ENCODE peak calls at places on chromosomes 1 and 21, in nine cellular contexts. N, Q, Y, P, T, D, W, C and K are unnamed samples.

GRCh38 chr1:19284881-19285280 is 3.7 kb downstream of the AKR7A3 start:
- DNase-seq in N (no peak), Q (no peak), Y (no peak), P (no peak), T (no peak), D (no peak), W (no peak), C (no peak), K (no peak)

GRCh38 chr1:244436336-244437102 is 15.2 kb downstream of the ADSS2 start:
- DNase-seq in N (no peak), Q (peak), Y (no peak), P (no peak), T (no peak), D (no peak), W (no peak), C (no peak), K (peak)

GRCh38 chr1:18618546-18619466 is 11.8 kb upstream of the PAX7 start:
- DNase-seq in N (peak), Q (peak), Y (no peak), P (no peak), T (no peak), D (no peak), W (no peak), C (no peak), K (peak)

GRCh38 chr1:24089743-24090555 is 22.0 kb downstream of the MYOM3 start:
- DNase-seq in N (no peak), Q (no peak), Y (no peak), P (no peak), T (no peak), D (no peak), W (no peak), C (no peak), K (no peak)

GRCh38 chr1:98556521-98557158 is 104.9 kb upstream of the SNX7 start:
- DNase-seq in N (peak), Q (peak), Y (no peak), P (no peak), T (no peak), D (no peak), W (no peak), C (no peak), K (peak)

GRCh38 chr1:165695011-165695410 is 3.4 kb downstream of the ALDH9A1 start:
- DNase-seq in N (no peak), Q (no peak), Y (no peak), P (no peak), T (no peak), D (no peak), W (no peak), C (no peak), K (no peak)

GRCh38 chr1:109269212-109269980 is 13.5 kb downstream of the PSRC1 start:
- DNase-seq in N (no peak), Q (no peak), Y (no peak), P (no peak), T (no peak), D (no peak), W (no peak), C (no peak), K (no peak)

GRCh38 chr1:92409946-92410345 is 76.8 kb downstream of the GFI1 start:
- DNase-seq in N (no peak), Q (no peak), Y (no peak), P (no peak), T (no peak), D (no peak), W (no peak), C (no peak), K (no peak)

GRCh38 chr1:25810341-25811299 is 9.1 kb upstream of the MTFR1L start:
- DNase-seq in N (peak), Q (peak), Y (peak), P (peak), T (peak), D (no peak), W (peak), C (peak), K (peak)

GRCh38 chr1:54488065-54488750 is 59.8 kb upstream of the ACOT11 start:
- DNase-seq in N (peak), Q (peak), Y (peak), P (peak), T (peak), D (peak), W (peak), C (peak), K (peak)

GRCh38 chr1:8477199-8477982 is 159.5 kb downstream of the SLC45A1 start:
- DNase-seq in N (no peak), Q (peak), Y (no peak), P (no peak), T (no peak), D (no peak), W (no peak), C (no peak), K (no peak)

GRCh38 chr1:116130376-116130775 is 19.2 kb downstream of the MAB21L3 start:
- DNase-seq in N (no peak), Q (no peak), Y (no peak), P (no peak), T (no peak), D (no peak), W (no peak), C (no peak), K (peak)

GRCh38 chr1:116501870-116502244 is 69.0 kb downstream of the CD58 start:
- DNase-seq in N (no peak), Q (no peak), Y (no peak), P (no peak), T (no peak), D (no peak), W (no peak), C (no peak), K (no peak)

GRCh38 chr1:236978740-236979139 is 25.5 kb downstream of the MT1HL1 start:
- DNase-seq in N (no peak), Q (no peak), Y (no peak), P (peak), T (no peak), D (no peak), W (no peak), C (peak), K (no peak)

GRCh38 chr1:225694151-225694603 is 41.3 kb upstream of the ENAH start:
- DNase-seq in N (no peak), Q (peak), Y (peak), P (no peak), T (no peak), D (no peak), W (no peak), C (no peak), K (no peak)

GRCh38 chr1:219027161-219027673 is 146.5 kb upstream of the LYPLAL1 start:
- DNase-seq in N (no peak), Q (no peak), Y (no peak), P (no peak), T (no peak), D (no peak), W (peak), C (no peak), K (no peak)

GRCh38 chr1:17018849-17019248 is 7.1 kb upstream of the ATP13A2 start:
- DNase-seq in N (no peak), Q (no peak), Y (no peak), P (no peak), T (no peak), D (no peak), W (no peak), C (peak), K (no peak)

GRCh38 chr21:37749132-37749531 is 167.1 kb downstream of the KCNJ6 start:
- DNase-seq in N (no peak), Q (no peak), Y (no peak), P (no peak), T (no peak), D (no peak), W (no peak), C (peak), K (no peak)

GRCh38 chr1:239951518-239952130 is 140.1 kb upstream of the FMN2 start:
- DNase-seq in N (peak), Q (peak), Y (peak), P (peak), T (peak), D (peak), W (peak), C (peak), K (peak)

GRCh38 chr1:180926164-180926981 is 13.7 kb downstream of the KIAA1614 start:
- DNase-seq in N (no peak), Q (peak), Y (peak), P (peak), T (no peak), D (peak), W (peak), C (no peak), K (no peak)

GRCh38 chr1:185373813-185374524 is 56.9 kb upstream of the IVNS1ABP start:
- DNase-seq in N (peak), Q (peak), Y (peak), P (no peak), T (no peak), D (no peak), W (no peak), C (no peak), K (peak)

GRCh38 chr21:42313501-42313969 is 1.7 kb downstream of the TFF3 start:
- DNase-seq in N (no peak), Q (peak), Y (peak), P (no peak), T (no peak), D (no peak), W (no peak), C (peak), K (no peak)

GRCh38 chr21:38831526-38832467 is 26.1 kb downstream of the ETS2 start:
- DNase-seq in N (peak), Q (peak), Y (peak), P (no peak), T (peak), D (no peak), W (no peak), C (no peak), K (peak)

GRCh38 chr1:8427986-8428385 is 110.1 kb downstream of the SLC45A1 start:
- DNase-seq in N (no peak), Q (no peak), Y (no peak), P (peak), T (no peak), D (no peak), W (no peak), C (no peak), K (no peak)

GRCh38 chr1:162133566-162133965 is 64.1 kb downstream of the NOS1AP start:
- DNase-seq in N (peak), Q (no peak), Y (no peak), P (no peak), T (no peak), D (no peak), W (no peak), C (no peak), K (no peak)

GRCh38 chr1:204419064-204419403 is 7.4 kb upstream of the PPP1R15B start:
- DNase-seq in N (no peak), Q (no peak), Y (no peak), P (no peak), T (no peak), D (no peak), W (no peak), C (no peak), K (peak)

GRCh38 chr1:218383681-218384080 is 38.5 kb downstream of the TGFB2 start:
- DNase-seq in N (no peak), Q (peak), Y (no peak), P (no peak), T (no peak), D (no peak), W (no peak), C (no peak), K (peak)